ENCODE peak calls at places on chromosomes 5 and 9, in six cellular contexts. One of them, this sample, is unnamed.

GRCh38 chr9:107465467-107466451 is 23.8 kb downstream of the KLF4 start:
- DNase-seq in A549: peak
- DNase-seq in PC-3: peak
- DNase-seq in neural crest cell: peak
- DNase-seq in choroid plexus epithelial cell: peak
- DNase-seq in astrocyte of the cerebellum: no peak
- DNase-seq in this sample: peak

GRCh38 chr5:59317023-59317771 is 576.3 kb downstream of the PDE4D start:
- DNase-seq in A549: no peak
- DNase-seq in PC-3: peak
- DNase-seq in neural crest cell: peak
- DNase-seq in choroid plexus epithelial cell: peak
- DNase-seq in astrocyte of the cerebellum: peak
- DNase-seq in this sample: no peak

GRCh38 chr5:37471666-37472197 is 92.6 kb downstream of the WDR70 start:
- DNase-seq in A549: no peak
- DNase-seq in PC-3: no peak
- DNase-seq in neural crest cell: no peak
- DNase-seq in choroid plexus epithelial cell: no peak
- DNase-seq in astrocyte of the cerebellum: no peak
- DNase-seq in this sample: no peak

GRCh38 chr9:95422650-95423049 is 94.1 kb downstream of the PTCH1 start:
- DNase-seq in A549: peak
- DNase-seq in PC-3: no peak
- DNase-seq in neural crest cell: no peak
- DNase-seq in choroid plexus epithelial cell: no peak
- DNase-seq in astrocyte of the cerebellum: no peak
- DNase-seq in this sample: no peak

GRCh38 chr5:108148715-108149139 is 233.2 kb downstream of the FBXL17 start:
- DNase-seq in A549: peak
- DNase-seq in PC-3: peak
- DNase-seq in neural crest cell: no peak
- DNase-seq in choroid plexus epithelial cell: peak
- DNase-seq in astrocyte of the cerebellum: peak
- DNase-seq in this sample: no peak

GRCh38 chr9:91750343-91750742 is 199.7 kb downstream of the ROR2 start:
- DNase-seq in A549: no peak
- DNase-seq in PC-3: peak
- DNase-seq in neural crest cell: no peak
- DNase-seq in choroid plexus epithelial cell: no peak
- DNase-seq in astrocyte of the cerebellum: no peak
- DNase-seq in this sample: no peak

GRCh38 chr9:135948873-135949665 is 12.1 kb downstream of the UBAC1 start:
- DNase-seq in A549: no peak
- DNase-seq in PC-3: no peak
- DNase-seq in neural crest cell: no peak
- DNase-seq in choroid plexus epithelial cell: no peak
- DNase-seq in astrocyte of the cerebellum: no peak
- DNase-seq in this sample: no peak

GRCh38 chr5:150675044-150675443 is 14.0 kb downstream of the MYOZ3 start:
- DNase-seq in A549: no peak
- DNase-seq in PC-3: no peak
- DNase-seq in neural crest cell: no peak
- DNase-seq in choroid plexus epithelial cell: no peak
- DNase-seq in astrocyte of the cerebellum: no peak
- DNase-seq in this sample: no peak

GRCh38 chr5:72470817-72471216 is 36.4 kb downstream of the ZNF366 start:
- DNase-seq in A549: no peak
- DNase-seq in PC-3: peak
- DNase-seq in neural crest cell: no peak
- DNase-seq in choroid plexus epithelial cell: no peak
- DNase-seq in astrocyte of the cerebellum: no peak
- DNase-seq in this sample: no peak

GRCh38 chr5:123752576-123752975 is 240.6 kb downstream of the CSNK1G3 start:
- DNase-seq in A549: no peak
- DNase-seq in PC-3: peak
- DNase-seq in neural crest cell: no peak
- DNase-seq in choroid plexus epithelial cell: peak
- DNase-seq in astrocyte of the cerebellum: peak
- DNase-seq in this sample: no peak

GRCh38 chr5:173806270-173807035 is 81.7 kb upstream of the CPEB4 start:
- DNase-seq in A549: peak
- DNase-seq in PC-3: peak
- DNase-seq in neural crest cell: no peak
- DNase-seq in choroid plexus epithelial cell: no peak
- DNase-seq in astrocyte of the cerebellum: no peak
- DNase-seq in this sample: no peak

GRCh38 chr5:144092510-144092909 is 77.9 kb downstream of the YIPF5 start:
- DNase-seq in A549: peak
- DNase-seq in PC-3: peak
- DNase-seq in neural crest cell: no peak
- DNase-seq in choroid plexus epithelial cell: no peak
- DNase-seq in astrocyte of the cerebellum: no peak
- DNase-seq in this sample: no peak

GRCh38 chr9:120755827-120756434 is 37.3 kb downstream of the FBXW2 start:
- DNase-seq in A549: peak
- DNase-seq in PC-3: peak
- DNase-seq in neural crest cell: peak
- DNase-seq in choroid plexus epithelial cell: peak
- DNase-seq in astrocyte of the cerebellum: peak
- DNase-seq in this sample: peak

GRCh38 chr9:6440405-6440804 is 27.4 kb downstream of the UHRF2 start:
- DNase-seq in A549: no peak
- DNase-seq in PC-3: no peak
- DNase-seq in neural crest cell: no peak
- DNase-seq in choroid plexus epithelial cell: no peak
- DNase-seq in astrocyte of the cerebellum: no peak
- DNase-seq in this sample: no peak

GRCh38 chr5:98773464-98774191 is at the start of gene RGMB:
- DNase-seq in A549: peak
- DNase-seq in PC-3: peak
- DNase-seq in neural crest cell: peak
- DNase-seq in choroid plexus epithelial cell: peak
- DNase-seq in astrocyte of the cerebellum: peak
- DNase-seq in this sample: peak

GRCh38 chr9:93193373-93193725 is 9.4 kb downstream of the WNK2 start:
- DNase-seq in A549: no peak
- DNase-seq in PC-3: no peak
- DNase-seq in neural crest cell: no peak
- DNase-seq in choroid plexus epithelial cell: no peak
- DNase-seq in astrocyte of the cerebellum: no peak
- DNase-seq in this sample: no peak

GRCh38 chr5:142847898-142848790 is 78.0 kb downstream of the ARHGAP26 start:
- DNase-seq in A549: no peak
- DNase-seq in PC-3: no peak
- DNase-seq in neural crest cell: no peak
- DNase-seq in choroid plexus epithelial cell: peak
- DNase-seq in astrocyte of the cerebellum: no peak
- DNase-seq in this sample: no peak

GRCh38 chr9:88342246-88342645 is 46.0 kb upstream of the SPIN1 start:
- DNase-seq in A549: no peak
- DNase-seq in PC-3: no peak
- DNase-seq in neural crest cell: no peak
- DNase-seq in choroid plexus epithelial cell: peak
- DNase-seq in astrocyte of the cerebellum: peak
- DNase-seq in this sample: no peak

GRCh38 chr5:88658005-88658404 is 225.0 kb downstream of the MEF2C start:
- DNase-seq in A549: no peak
- DNase-seq in PC-3: no peak
- DNase-seq in neural crest cell: no peak
- DNase-seq in choroid plexus epithelial cell: no peak
- DNase-seq in astrocyte of the cerebellum: no peak
- DNase-seq in this sample: no peak

GRCh38 chr9:134365791-134366222 is 39.6 kb downstream of the RXRA start:
- DNase-seq in A549: peak
- DNase-seq in PC-3: no peak
- DNase-seq in neural crest cell: no peak
- DNase-seq in choroid plexus epithelial cell: peak
- DNase-seq in astrocyte of the cerebellum: no peak
- DNase-seq in this sample: no peak

GRCh38 chr9:78958887-78959286 is 612.9 kb upstream of the TLE4 start:
- DNase-seq in A549: peak
- DNase-seq in PC-3: no peak
- DNase-seq in neural crest cell: no peak
- DNase-seq in choroid plexus epithelial cell: peak
- DNase-seq in astrocyte of the cerebellum: no peak
- DNase-seq in this sample: no peak

GRCh38 chr5:71903826-71904225 is 184.8 kb downstream of the CARTPT start:
- DNase-seq in A549: no peak
- DNase-seq in PC-3: no peak
- DNase-seq in neural crest cell: no peak
- DNase-seq in choroid plexus epithelial cell: no peak
- DNase-seq in astrocyte of the cerebellum: no peak
- DNase-seq in this sample: no peak

GRCh38 chr9:124511891-124512805 is 4.9 kb upstream of the NR5A1 start:
- DNase-seq in A549: no peak
- DNase-seq in PC-3: no peak
- DNase-seq in neural crest cell: no peak
- DNase-seq in choroid plexus epithelial cell: no peak
- DNase-seq in astrocyte of the cerebellum: no peak
- DNase-seq in this sample: no peak

GRCh38 chr9:69193685-69194032 is 19.6 kb downstream of the TJP2 start:
- DNase-seq in A549: peak
- DNase-seq in PC-3: peak
- DNase-seq in neural crest cell: no peak
- DNase-seq in choroid plexus epithelial cell: no peak
- DNase-seq in astrocyte of the cerebellum: no peak
- DNase-seq in this sample: no peak
- TF ChIP-seq CTCF in A549: no peak
- TF ChIP-seq CTCF in PC-3: peak
- TF ChIP-seq CTCF in neural crest cell: no peak
- TF ChIP-seq CTCF in choroid plexus epithelial cell: peak
- TF ChIP-seq CTCF in astrocyte of the cerebellum: no peak
- TF ChIP-seq CTCF in this sample: no peak

GRCh38 chr5:113118765-113119164 is 142.2 kb downstream of the DCP2 start:
- DNase-seq in A549: no peak
- DNase-seq in PC-3: no peak
- DNase-seq in neural crest cell: no peak
- DNase-seq in choroid plexus epithelial cell: no peak
- DNase-seq in astrocyte of the cerebellum: no peak
- DNase-seq in this sample: no peak

GRCh38 chr5:113119271-113119924 is 142.8 kb downstream of the DCP2 start:
- DNase-seq in A549: no peak
- DNase-seq in PC-3: no peak
- DNase-seq in neural crest cell: no peak
- DNase-seq in choroid plexus epithelial cell: peak
- DNase-seq in astrocyte of the cerebellum: no peak
- DNase-seq in this sample: no peak

GRCh38 chr5:113123563-113123962 is 147.0 kb downstream of the DCP2 start:
- DNase-seq in A549: peak
- DNase-seq in PC-3: peak
- DNase-seq in neural crest cell: no peak
- DNase-seq in choroid plexus epithelial cell: peak
- DNase-seq in astrocyte of the cerebellum: no peak
- DNase-seq in this sample: no peak

GRCh38 chr5:113124914-113125313 is 148.3 kb downstream of the DCP2 start:
- DNase-seq in A549: no peak
- DNase-seq in PC-3: no peak
- DNase-seq in neural crest cell: no peak
- DNase-seq in choroid plexus epithelial cell: no peak
- DNase-seq in astrocyte of the cerebellum: no peak
- DNase-seq in this sample: no peak

DNA sequence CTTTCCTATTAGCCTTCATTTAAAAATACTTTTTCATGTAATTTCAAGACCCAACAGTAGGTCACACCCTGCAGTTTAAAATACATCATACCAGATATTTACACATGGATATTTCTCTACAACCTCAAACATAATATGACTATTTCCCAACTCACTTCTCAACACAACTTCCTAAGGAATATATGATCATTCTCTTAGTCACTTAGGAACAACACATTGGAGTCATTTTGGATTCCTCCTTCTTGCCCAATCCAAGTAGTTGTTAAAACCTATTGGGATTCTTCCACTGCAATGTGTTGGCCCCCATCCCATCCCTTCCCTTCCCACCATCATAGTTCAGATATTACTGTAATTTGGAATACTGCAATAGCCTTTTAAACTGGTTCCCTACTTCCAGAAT is 145.5 kb downstream of the DCP2 start:
- DNase-seq in A549: no peak
- DNase-seq in PC-3: peak
- DNase-seq in neural crest cell: no peak
- DNase-seq in choroid plexus epithelial cell: peak
- DNase-seq in astrocyte of the cerebellum: no peak
- DNase-seq in this sample: no peak
- TF ChIP-seq CTCF in A549: no peak
- TF ChIP-seq CTCF in PC-3: no peak
- TF ChIP-seq CTCF in neural crest cell: no peak
- TF ChIP-seq CTCF in choroid plexus epithelial cell: no peak
- TF ChIP-seq CTCF in astrocyte of the cerebellum: no peak
- TF ChIP-seq CTCF in this sample: no peak

GRCh38 chr5:79011219-79011836 is 26.2 kb upstream of the ARSB start:
- DNase-seq in A549: peak
- DNase-seq in PC-3: no peak
- DNase-seq in neural crest cell: no peak
- DNase-seq in choroid plexus epithelial cell: peak
- DNase-seq in astrocyte of the cerebellum: no peak
- DNase-seq in this sample: no peak
- TF ChIP-seq CTCF in A549: no peak
- TF ChIP-seq CTCF in PC-3: no peak
- TF ChIP-seq CTCF in neural crest cell: no peak
- TF ChIP-seq CTCF in choroid plexus epithelial cell: peak
- TF ChIP-seq CTCF in astrocyte of the cerebellum: no peak
- TF ChIP-seq CTCF in this sample: no peak

GRCh38 chr5:122154910-122155309 is 25.6 kb downstream of the ZNF474 start:
- DNase-seq in A549: no peak
- DNase-seq in PC-3: no peak
- DNase-seq in neural crest cell: no peak
- DNase-seq in choroid plexus epithelial cell: peak
- DNase-seq in astrocyte of the cerebellum: peak
- DNase-seq in this sample: no peak

GRCh38 chr5:122153774-122154173 is 24.4 kb downstream of the ZNF474 start:
- DNase-seq in A549: no peak
- DNase-seq in PC-3: no peak
- DNase-seq in neural crest cell: no peak
- DNase-seq in choroid plexus epithelial cell: no peak
- DNase-seq in astrocyte of the cerebellum: no peak
- DNase-seq in this sample: no peak

GRCh38 chr5:122154491-122154890 is 25.1 kb downstream of the ZNF474 start:
- DNase-seq in A549: no peak
- DNase-seq in PC-3: no peak
- DNase-seq in neural crest cell: no peak
- DNase-seq in choroid plexus epithelial cell: no peak
- DNase-seq in astrocyte of the cerebellum: no peak
- DNase-seq in this sample: no peak

GRCh38 chr5:122153230-122153629 is 23.9 kb downstream of the ZNF474 start:
- DNase-seq in A549: no peak
- DNase-seq in PC-3: peak
- DNase-seq in neural crest cell: no peak
- DNase-seq in choroid plexus epithelial cell: peak
- DNase-seq in astrocyte of the cerebellum: peak
- DNase-seq in this sample: no peak

GRCh38 chr5:122156724-122157325 is 27.5 kb downstream of the ZNF474 start:
- DNase-seq in A549: peak
- DNase-seq in PC-3: peak
- DNase-seq in neural crest cell: no peak
- DNase-seq in choroid plexus epithelial cell: peak
- DNase-seq in astrocyte of the cerebellum: peak
- DNase-seq in this sample: no peak
- TF ChIP-seq CTCF in A549: peak
- TF ChIP-seq CTCF in PC-3: peak
- TF ChIP-seq CTCF in neural crest cell: peak
- TF ChIP-seq CTCF in choroid plexus epithelial cell: peak
- TF ChIP-seq CTCF in astrocyte of the cerebellum: peak
- TF ChIP-seq CTCF in this sample: no peak